ENCODE peak calls at places on chromosome 2, in ten cellular contexts. G, A, Y, M, L, N, C, W, S and E are unnamed samples.

GRCh38 chr2:69163109-69163508 is 150.1 kb downstream of the ANTXR1 start:
- DNase-seq in M (no peak), G (peak; percentile 90), A (peak; percentile 47), L (peak; percentile 72), C (peak; percentile 97), S (peak; percentile 68), Y (peak; percentile 88), N (no peak), W (no peak), E (peak; percentile 66)

GRCh38 chr2:145258903-145259579 is 739.1 kb upstream of the ZEB2 start:
- DNase-seq in M (no peak), N (no peak), A (no peak), S (no peak), L (no peak), W (no peak), C (peak; percentile 80), G (no peak), Y (peak; percentile 12), E (no peak)

GRCh38 chr2:237631029-237631785 is 3.8 kb downstream of the LRRFIP1 start:
- DNase-seq in C (no peak), M (no peak), L (no peak), N (no peak), A (no peak), G (no peak), W (no peak), Y (no peak), S (no peak), E (peak; percentile 81)

GRCh38 chr2:16755377-16755776 is 89.7 kb upstream of the CYRIA start:
- DNase-seq in M (no peak), A (no peak), Y (no peak), N (no peak), L (no peak), C (no peak), S (no peak), W (no peak), G (no peak), E (peak; percentile 37)

GRCh38 chr2:131085646-131086045 is 7.6 kb downstream of the FAM168B start:
- DNase-seq in W (no peak), A (no peak), C (peak; percentile 62), Y (peak; percentile 16), G (no peak), S (no peak), N (no peak), M (no peak), L (no peak), E (no peak)

GRCh38 chr2:201793631-201794030 is 12.7 kb upstream of the CDK15 start:
- DNase-seq in G (no peak), C (peak; percentile 79), W (no peak), L (no peak), N (no peak), S (no peak), Y (no peak), A (no peak), M (no peak), E (no peak)

GRCh38 chr2:160165996-160166395 is 34.1 kb downstream of the ITGB6 start:
- DNase-seq in Y (no peak), S (no peak), G (no peak), L (no peak), M (no peak), A (no peak), N (no peak), C (no peak), W (no peak), E (no peak)

GRCh38 chr2:150207979-150208378 is 279.5 kb downstream of the RND3 start:
- DNase-seq in C (no peak), M (no peak), W (no peak), G (no peak), N (peak; percentile 7), A (no peak), Y (no peak), S (peak; percentile 29), L (no peak), E (no peak)

GRCh38 chr2:241803387-241804325 is 5.3 kb upstream of the NEU4 start:
- DNase-seq in N (peak; percentile 75), M (peak; percentile 51), Y (peak; percentile 31), L (peak; percentile 32), W (no peak), S (peak; percentile 29), G (peak; percentile 44), C (peak; percentile 34), A (no peak), E (peak; percentile 92)

GRCh38 chr2:112812318-112813042 is 24.1 kb downstream of the IL1B start:
- DNase-seq in M (no peak), S (peak; percentile 66), G (no peak), C (peak; percentile 69), L (peak; percentile 91), W (no peak), A (no peak), N (no peak), Y (peak; percentile 96), E (peak; percentile 92)

GRCh38 chr2:112811841-112812306 is 24.7 kb downstream of the IL1B start:
- DNase-seq in G (peak; percentile 64), M (no peak), N (no peak), Y (peak; percentile 96), A (no peak), C (peak; percentile 84), L (peak; percentile 64), S (peak; percentile 99), W (no peak), E (peak; percentile 75)

GRCh38 chr2:112809112-112809511 is 24.8 kb upstream of the IL1A start:
- DNase-seq in L (no peak), Y (no peak), W (no peak), A (no peak), G (no peak), N (no peak), S (no peak), C (no peak), M (no peak), E (no peak)

GRCh38 chr2:112813043-112813966 is 23.3 kb downstream of the IL1B start:
- DNase-seq in M (no peak), L (no peak), G (no peak), W (no peak), Y (no peak), A (no peak), S (no peak), N (no peak), C (no peak), E (no peak)

GRCh38 chr2:112811276-112811831 is 25.2 kb downstream of the IL1B start:
- DNase-seq in G (no peak), A (no peak), N (no peak), C (no peak), Y (no peak), S (no peak), L (no peak), W (no peak), M (no peak), E (no peak)
- H3K4me2 ChIP-seq in G (no peak overlapping the region), A (no peak overlapping the region), N (no peak overlapping the region), C (peak overlapping the region; percentile 63), Y (no peak overlapping the region), S (peak overlapping the region; percentile 41), L (no peak overlapping the region), W (no peak overlapping the region), M (no peak overlapping the region), E (peak overlapping the region; percentile 56)

GRCh38 chr2:70461414-70461813 is 92.2 kb downstream of the TGFA start:
- DNase-seq in S (no peak), Y (no peak), M (no peak), L (no peak), G (no peak), N (no peak), C (no peak), W (no peak), A (no peak), E (no peak)

GRCh38 chr2:70463997-70464396 is 89.6 kb downstream of the TGFA start:
- DNase-seq in C (no peak), G (no peak), W (no peak), N (no peak), M (peak; percentile 6), A (no peak), S (no peak), Y (no peak), L (no peak), E (no peak)

GRCh38 chr2:70463581-70463980 is 90.0 kb downstream of the TGFA start:
- DNase-seq in C (no peak), Y (no peak), A (no peak), L (no peak), N (no peak), G (no peak), W (no peak), M (no peak), S (no peak), E (no peak)

GRCh38 chr2:70460333-70460732 is 93.3 kb downstream of the TGFA start:
- DNase-seq in Y (no peak), W (no peak), A (no peak), N (no peak), L (no peak), G (no peak), M (peak; percentile 69), C (no peak), S (no peak), E (no peak)

DNA sequence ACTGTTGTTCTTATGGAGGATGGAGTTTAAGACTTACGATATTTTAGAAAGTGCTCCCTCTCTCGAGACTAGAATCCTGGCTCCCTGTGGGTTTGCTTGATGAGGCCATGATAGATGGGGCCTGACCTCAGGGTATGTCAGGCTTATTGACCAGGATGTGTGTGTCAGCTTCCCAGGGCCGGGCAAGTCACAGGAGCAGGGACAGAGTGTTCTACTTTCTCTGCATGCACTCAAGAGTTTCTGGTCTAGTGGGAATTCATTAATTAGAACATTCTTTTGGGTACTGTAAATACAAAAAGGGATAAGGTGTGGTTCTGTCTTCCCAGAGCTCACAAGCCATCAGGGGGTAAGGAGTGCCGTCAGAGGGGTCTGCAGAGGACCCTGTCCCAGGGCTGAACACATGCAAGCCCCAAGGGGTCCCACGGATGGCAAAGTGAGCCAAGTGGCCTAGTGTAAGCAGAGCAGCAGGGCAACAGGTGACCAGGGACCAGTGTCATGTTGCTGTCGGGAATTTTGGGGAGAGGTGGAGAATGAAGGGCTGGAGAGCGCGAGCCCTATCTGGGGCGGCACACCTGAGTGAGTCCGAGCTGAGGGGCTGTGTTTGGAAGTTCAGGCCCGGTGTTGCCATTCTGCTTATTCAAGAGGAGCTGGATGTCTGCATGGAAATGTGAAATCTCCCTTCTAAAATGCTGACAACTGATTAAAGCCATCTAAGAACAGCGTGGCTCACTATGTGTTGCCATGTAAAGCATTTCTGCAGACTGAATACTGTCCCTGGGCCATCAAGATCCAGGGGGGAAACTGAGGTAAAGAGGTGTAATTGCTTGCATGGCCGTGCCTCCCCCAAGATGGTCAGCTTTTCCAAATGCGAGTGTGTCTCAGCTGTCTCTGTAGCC is 91.4 kb downstream of the TGFA start:
- DNase-seq in W (no peak), A (no peak), G (no peak), M (peak; percentile 21), S (no peak), L (no peak), N (no peak), C (no peak), Y (no peak), E (no peak)
- H3K4me2 ChIP-seq in W (no peak overlapping the region), A (no peak overlapping the region), G (no peak overlapping the region), M (no peak overlapping the region), S (no peak overlapping the region), L (no peak overlapping the region), N (no peak overlapping the region), C (no peak overlapping the region), Y (no peak overlapping the region), E (no peak overlapping the region)

GRCh38 chr2:204645018-204645775 is 99.9 kb downstream of the PARD3B start:
- DNase-seq in W (no peak), A (no peak), C (peak; percentile 47), Y (peak; percentile 64), G (peak; percentile 14), N (no peak), L (peak; percentile 59), S (peak; percentile 56), M (no peak), E (no peak)
- H3K4me2 ChIP-seq in W (no peak overlapping the region), A (no peak overlapping the region), C (peak overlapping the region; percentile 34), Y (peak overlapping the region; percentile 69), G (peak overlapping the region; percentile 29), N (no peak overlapping the region), L (peak overlapping the region; percentile 29), S (peak overlapping the region; percentile 51), M (no peak overlapping the region), E (peak overlapping the region; percentile 7)

GRCh38 chr2:36568533-36569246 is 29.3 kb downstream of the FEZ2 start:
- DNase-seq in M (no peak), A (no peak), N (no peak), W (no peak), S (peak; percentile 95), C (peak; percentile 69), G (peak; percentile 85), L (peak; percentile 39), Y (peak; percentile 66), E (no peak)
- H3K4me2 ChIP-seq in M (no peak overlapping the region), A (peak overlapping the region; percentile 68), N (peak overlapping the region; percentile 71), W (no peak overlapping the region), S (peak overlapping the region; percentile 88), C (peak overlapping the region; percentile 81), G (peak overlapping the region; percentile 88), L (peak overlapping the region; percentile 36), Y (peak overlapping the region; percentile 78), E (peak overlapping the region; percentile 65)